ENCODE peak calls at places on chromosomes 6 and 20, in four cellular contexts. I, X, N and O are unnamed samples.
A peak's percentile ranks its signal among the peaks of the same experiment; 100 is the strongest.

GRCh38 chr6:33197431-33198048 is 2.9 kb downstream of the RXRB start:
- DNase-seq in N (no peak), I (peak; percentile 38), X (peak; percentile 64), O (peak; percentile 73)

GRCh38 chr20:4775322-4776078 is 53.8 kb downstream of the PRND start:
- DNase-seq in X (no peak), I (no peak), N (no peak), O (no peak)

GRCh38 chr6:130426078-130426726 is 60.4 kb downstream of the TMEM200A start:
- DNase-seq in I (no peak), N (no peak), X (peak; percentile 16), O (peak; percentile 66)

GRCh38 chr20:51562027-51562333 is 19.5 kb upstream of the NFATC2 start:
- DNase-seq in N (no peak), X (no peak), I (no peak), O (no peak)

GRCh38 chr6:68891419-68891818 is 256.3 kb downstream of the ADGRB3 start:
- DNase-seq in X (no peak), I (no peak), N (no peak), O (peak; percentile 16)

GRCh38 chr6:94462231-94462630 is 1042.9 kb upstream of the EPHA7 start:
- DNase-seq in X (no peak), N (no peak), I (no peak), O (no peak)

GRCh38 chr20:60271597-60271996 is 313.4 kb downstream of the CDH26 start:
- DNase-seq in N (no peak), X (no peak), I (no peak), O (no peak)

GRCh38 chr20:58682656-58683055 is 9.9 kb upstream of the NPEPL1 start:
- DNase-seq in X (no peak), I (no peak), N (peak; percentile 4), O (peak; percentile 39)

GRCh38 chr6:29236060-29236459 is 65.4 kb downstream of the OR2J2 start:
- DNase-seq in X (no peak), N (no peak), I (no peak), O (no peak)

GRCh38 chr20:59412896-59413295 is 112.5 kb downstream of the EDN3 start:
- DNase-seq in I (no peak), N (no peak), X (no peak), O (no peak)

GRCh38 chr6:147615659-147616456 is 107.4 kb downstream of the SAMD5 start:
- DNase-seq in I (no peak), X (no peak), N (no peak), O (peak; percentile 23)

GRCh38 chr20:63058696-63059335 is 52.1 kb upstream of the BHLHE23 start:
- DNase-seq in I (no peak), N (no peak), X (peak; percentile 4), O (no peak)

GRCh38 chr20:1876217-1876921 is 18.8 kb upstream of the SIRPA start:
- DNase-seq in X (no peak), N (no peak), I (no peak), O (no peak)

GRCh38 chr20:14879020-14879697 is 541.7 kb upstream of the FLRT3 start:
- DNase-seq in I (no peak), X (no peak), N (peak; percentile 30), O (peak; percentile 84)

GRCh38 chr6:31379850-31380249 is 22.9 kb upstream of the HLA-B start:
- DNase-seq in N (no peak), X (peak; percentile 65), I (no peak), O (peak; percentile 25)

GRCh38 chr6:137044366-137045220 is at the start of gene IL20RA:
- DNase-seq in I (peak; percentile 21), N (no peak), X (peak; percentile 67), O (no peak)

GRCh38 chr20:4546342-4546741 is 175.4 kb upstream of the PRND start:
- DNase-seq in X (no peak), N (no peak), I (no peak), O (no peak)

GRCh38 chr6:78308025-78308424 is 559.3 kb upstream of the IRAK1BP1 start:
- DNase-seq in N (no peak), X (no peak), I (no peak), O (no peak)

GRCh38 chr20:60049601-60050000 is 91.4 kb downstream of the CDH26 start:
- DNase-seq in N (no peak), I (no peak), X (no peak), O (no peak)

GRCh38 chr6:17863971-17864754 is 123.3 kb downstream of the KIF13A start:
- DNase-seq in I (peak; percentile 29), X (peak; percentile 34), N (peak; percentile 52), O (peak; percentile 85)

GRCh38 chr6:24583463-24584389 is 62.3 kb downstream of the KIAA0319 start:
- DNase-seq in N (peak; percentile 48), X (peak; percentile 69), I (peak; percentile 72), O (peak; percentile 70)

GRCh38 chr20:17587148-17587547 is 17.3 kb downstream of the DSTN start:
- DNase-seq in N (no peak), I (no peak), X (no peak), O (no peak)

GRCh38 chr20:17589161-17589834 is 19.4 kb downstream of the DSTN start:
- DNase-seq in I (no peak), N (no peak), X (no peak), O (peak; percentile 56)

GRCh38 chr20:17593902-17594301 is 24.0 kb downstream of the DSTN start:
- DNase-seq in I (no peak), X (no peak), N (no peak), O (no peak)

GRCh38 chr20:17587831-17588230 is 18.0 kb downstream of the DSTN start:
- DNase-seq in I (no peak), X (no peak), N (no peak), O (no peak)

GRCh38 chr20:17590245-17590644 is 20.4 kb downstream of the DSTN start:
- DNase-seq in N (no peak), I (no peak), X (no peak), O (no peak)
- H3K4me3 ChIP-seq in N (no peak overlapping the region), I (no peak overlapping the region), X (no peak overlapping the region), O (no peak overlapping the region)

GRCh38 chr6:41427642-41428401 is 92.4 kb downstream of the NCR2 start:
- DNase-seq in I (peak; percentile 31), N (no peak), X (no peak), O (no peak)
- TF ChIP-seq CTCF in I (peak; percentile 26), N (no peak), X (no peak), O (no peak)

DNA sequence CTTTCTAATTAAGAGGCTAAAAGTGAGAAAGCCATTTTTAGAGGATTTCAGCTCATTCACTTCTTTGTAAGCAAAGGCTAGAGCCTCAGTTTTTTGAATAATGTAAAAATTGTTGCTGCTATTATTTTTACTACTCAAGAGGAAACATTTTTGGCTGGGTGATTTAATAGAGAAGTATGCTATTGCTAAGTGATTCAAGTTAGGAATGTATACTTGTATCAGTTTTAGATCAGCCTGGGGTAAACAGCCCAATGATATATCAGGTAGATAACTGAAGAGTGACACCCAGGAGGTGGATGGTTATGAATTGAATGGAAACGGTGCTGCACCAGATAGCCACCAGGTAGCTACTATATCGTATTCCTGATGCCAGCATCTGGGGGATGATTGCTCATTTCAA is 9.2 kb downstream of the QKI start:
- DNase-seq in X (no peak), N (no peak), I (no peak), O (no peak)
- H3K4me3 ChIP-seq in X (no peak overlapping the region), N (no peak overlapping the region), I (no peak overlapping the region), O (no peak overlapping the region)

DNA sequence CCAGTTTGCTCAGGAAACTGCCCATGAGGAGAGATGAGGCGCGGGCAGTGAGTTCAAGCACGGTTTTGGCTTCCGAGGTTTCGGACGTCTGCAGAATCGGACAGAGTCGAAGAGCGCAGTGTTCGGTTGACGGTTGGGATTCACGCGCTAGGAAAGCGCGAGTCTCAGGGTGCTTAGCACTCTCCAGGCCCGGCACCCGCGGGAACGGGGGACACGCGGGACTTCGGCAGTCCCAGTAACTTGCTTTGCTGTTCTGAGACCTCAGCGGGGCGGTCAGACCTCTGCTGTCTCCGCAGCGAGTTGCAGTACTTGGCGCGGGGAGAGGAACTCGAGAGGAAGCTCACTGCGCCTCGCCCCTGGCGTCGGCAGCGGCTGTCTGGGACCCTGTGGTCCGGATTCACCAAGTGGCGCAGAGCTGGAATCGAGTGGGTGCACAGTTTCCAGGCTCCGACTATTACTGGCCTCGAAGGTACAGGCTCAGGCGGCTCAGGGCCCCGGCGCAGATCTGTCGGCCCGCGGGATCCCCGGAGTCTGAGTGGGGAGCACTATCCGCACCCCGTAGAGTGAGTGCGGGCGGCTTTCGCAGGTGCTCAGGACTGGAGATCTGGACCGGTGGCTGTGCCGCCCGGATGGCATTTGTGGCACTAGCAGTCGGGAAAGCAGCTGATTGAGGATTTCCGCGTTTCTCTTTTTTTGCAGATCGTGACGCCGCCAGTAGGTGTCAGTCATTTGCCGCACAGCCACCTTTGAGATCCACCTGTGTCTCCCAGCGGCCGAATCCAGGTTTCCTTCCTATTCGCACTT is at the start of gene POM121L2:
- DNase-seq in N (peak; percentile 76), X (peak; percentile 36), I (no peak), O (peak; percentile 54)
- TF ChIP-seq CTCF in N (peak; percentile 92), X (peak; percentile 55), I (peak; percentile 51), O (peak; percentile 65)